ENCODE peak calls at places on chromosomes 6 and 20, in six cellular contexts. J is HTR-8/SVneo, A is fibroblast of the conjunctiva, S is choroid plexus epithelial cell, D is RWPE1, C is stomach. P is an unnamed sample.

GRCh38 chr6:13407709-13408695 is 79.4 kb downstream of the GFOD1 start:
- DNase-seq in J (peak; percentile 51), A (peak; percentile 74), S (peak; percentile 95), D (peak; percentile 93), C (peak; percentile 32), P (peak; percentile 98)

GRCh38 chr6:15763827-15764226 is 101.0 kb upstream of the DTNBP1 start:
- DNase-seq in J (no peak), A (peak; percentile 4), S (peak; percentile 65), D (no peak), C (no peak), P (peak; percentile 9)

GRCh38 chr6:18501313-18502013 is 114.3 kb downstream of the RNF144B start:
- DNase-seq in J (peak; percentile 25), A (peak; percentile 39), S (peak; percentile 93), D (no peak), C (no peak), P (peak; percentile 84)

GRCh38 chr6:14734416-14735340 is 511.2 kb upstream of the JARID2 start:
- DNase-seq in J (no peak), A (no peak), S (peak; percentile 74), D (no peak), C (no peak), P (peak; percentile 57)

GRCh38 chr6:134602123-134602522 is 284.2 kb upstream of the SGK1 start:
- DNase-seq in J (no peak), A (no peak), S (no peak), D (no peak), C (no peak), P (peak; percentile 60)

GRCh38 chr20:8043687-8044278 is 24.2 kb upstream of the TMX4 start:
- DNase-seq in J (peak; percentile 53), A (peak; percentile 42), S (peak; percentile 78), D (peak; percentile 66), C (no peak), P (peak; percentile 72)

GRCh38 chr6:156980948-156981347 is 203.8 kb downstream of the ARID1B start:
- DNase-seq in J (no peak), A (no peak), S (no peak), D (no peak), C (no peak), P (peak; percentile 4)

GRCh38 chr6:356828-357251 is 34.7 kb upstream of the IRF4 start:
- DNase-seq in J (no peak), A (no peak), S (no peak), D (no peak), C (no peak), P (no peak)

GRCh38 chr6:158046201-158047119 is 64.8 kb downstream of the SYNJ2 start:
- DNase-seq in J (no peak), A (no peak), S (no peak), D (no peak), C (no peak), P (no peak)

GRCh38 chr6:10395946-10396577 is 18.8 kb downstream of the TFAP2A start:
- DNase-seq in J (no peak), A (no peak), S (no peak), D (no peak), C (no peak), P (peak; percentile 40)